ENCODE peak calls at places on chromosomes 13 and 19, in nine cellular contexts. O, F, M, X, W, N, P, D and R are unnamed samples.

GRCh38 chr19:48196933-48197665 is 26.6 kb downstream of the ZSWIM9 start:
- DNase-seq in O (no peak), F (no peak), M (no peak), X (no peak), W (peak; percentile 79), N (no peak), P (no peak), D (no peak), R (no peak)

GRCh38 chr19:2043864-2044708 is 7.0 kb downstream of the MKNK2 start:
- DNase-seq in O (no peak), F (no peak), M (no peak), X (no peak), W (no peak), N (no peak), P (no peak), D (no peak), R (peak; percentile 41)

GRCh38 chr19:8377598-8377997 is 12.6 kb upstream of the RAB11B start:
- DNase-seq in O (no peak), F (no peak), M (no peak), X (no peak), W (no peak), N (no peak), P (no peak), D (no peak), R (no peak)

GRCh38 chr19:40348961-40349507 is 539 bp downstream of the PLD3 start:
- DNase-seq in O (no peak), F (no peak), M (peak; percentile 3), X (no peak), W (peak; percentile 52), N (peak; percentile 65), P (peak; percentile 28), D (no peak), R (no peak)

GRCh38 chr13:57716295-57716694 is 84.8 kb downstream of the PCDH17 start:
- DNase-seq in O (no peak), F (no peak), M (no peak), X (no peak), W (no peak), N (no peak), P (no peak), D (no peak), R (no peak)

GRCh38 chr19:29845576-29846176 is 33.9 kb downstream of the CCNE1 start:
- DNase-seq in O (no peak), F (peak; percentile 18), M (no peak), X (no peak), W (peak; percentile 21), N (no peak), P (peak; percentile 53), D (peak; percentile 67), R (no peak)

GRCh38 chr13:43095771-43096719 is 72.7 kb downstream of the DNAJC15 start:
- DNase-seq in O (no peak), F (no peak), M (no peak), X (no peak), W (peak; percentile 45), N (peak; percentile 36), P (no peak), D (no peak), R (no peak)

GRCh38 chr13:109868583-109869311 is 82.4 kb upstream of the IRS2 start:
- DNase-seq in O (no peak), F (no peak), M (peak; percentile 53), X (no peak), W (no peak), N (peak; percentile 14), P (no peak), D (no peak), R (no peak)

GRCh38 chr19:49455729-49456128 is 2.7 kb downstream of the ALDH16A1 start:
- DNase-seq in O (no peak), F (no peak), M (no peak), X (no peak), W (peak; percentile 30), N (no peak), P (no peak), D (no peak), R (no peak)

GRCh38 chr13:75566658-75567057 is 17.1 kb downstream of the UCHL3 start:
- DNase-seq in O (no peak), F (no peak), M (no peak), X (no peak), W (peak; percentile 71), N (peak; percentile 68), P (no peak), D (no peak), R (no peak)

GRCh38 chr13:48403151-48403631 is 9.7 kb downstream of the LPAR6 start:
- DNase-seq in O (peak; percentile 24), F (no peak), M (no peak), X (no peak), W (peak; percentile 52), N (peak; percentile 63), P (no peak), D (no peak), R (peak; percentile 43)

GRCh38 chr19:46206176-46206575 is 23.4 kb upstream of the IGFL1 start:
- DNase-seq in O (no peak), F (no peak), M (no peak), X (no peak), W (no peak), N (no peak), P (no peak), D (no peak), R (no peak)

GRCh38 chr19:12801466-12802266 is at the start of the genes PRDX2 and THSD8:
- DNase-seq in O (peak; percentile 74), F (no peak), M (peak; percentile 82), X (peak; percentile 83), W (peak; percentile 85), N (peak; percentile 68), P (peak; percentile 83), D (peak; percentile 92), R (peak; percentile 92)

GRCh38 chr19:17352608-17353280 is 15.4 kb downstream of the GTPBP3 start:
- DNase-seq in O (no peak), F (no peak), M (no peak), X (no peak), W (peak; percentile 74), N (no peak), P (no peak), D (no peak), R (no peak)

GRCh38 chr19:35555301-35556005 is 8.0 kb downstream of the ATP4A start:
- DNase-seq in O (no peak), F (no peak), M (no peak), X (no peak), W (peak; percentile 26), N (peak; percentile 24), P (peak; percentile 69), D (no peak), R (no peak)

GRCh38 chr19:37227996-37228395 is 10.0 kb downstream of the ZNF383 start:
- DNase-seq in O (no peak), F (no peak), M (no peak), X (no peak), W (no peak), N (no peak), P (peak; percentile 46), D (no peak), R (no peak)

GRCh38 chr13:85828094-85828684 is 29.0 kb upstream of the SLITRK6 start:
- DNase-seq in O (no peak), F (no peak), M (peak; percentile 16), X (no peak), W (peak; percentile 38), N (peak; percentile 52), P (peak; percentile 16), D (no peak), R (peak; percentile 3)

GRCh38 chr19:51066393-51066792 is 1.5 kb upstream of the KLK13 start:
- DNase-seq in O (no peak), F (no peak), M (no peak), X (no peak), W (no peak), N (no peak), P (no peak), D (no peak), R (no peak)

GRCh38 chr13:110138009-110138699 is 168.8 kb downstream of the COL4A1 start:
- DNase-seq in O (peak; percentile 59), F (peak; percentile 48), M (peak; percentile 48), X (no peak), W (peak; percentile 56), N (peak; percentile 60), P (no peak), D (peak; percentile 86), R (peak; percentile 77)

GRCh38 chr19:3190921-3191805 is 5.4 kb downstream of the NCLN start:
- DNase-seq in O (no peak), F (no peak), M (no peak), X (no peak), W (no peak), N (no peak), P (no peak), D (no peak), R (peak; percentile 9)

GRCh38 chr13:73715114-73715909 is 418.9 kb downstream of the KLF12 start:
- DNase-seq in O (peak; percentile 61), F (peak; percentile 28), M (no peak), X (no peak), W (no peak), N (no peak), P (no peak), D (peak; percentile 72), R (peak; percentile 72)

GRCh38 chr19:27805848-27806247 is 1407.1 kb downstream of the UQCRFS1 start:
- DNase-seq in O (no peak), F (no peak), M (no peak), X (no peak), W (no peak), N (no peak), P (no peak), D (no peak), R (no peak)

GRCh38 chr13:33446821-33447481 is 161.4 kb upstream of the STARD13 start:
- DNase-seq in O (no peak), F (no peak), M (no peak), X (no peak), W (no peak), N (peak; percentile 39), P (no peak), D (no peak), R (no peak)

GRCh38 chr13:91400094-91400462 is 1.7 kb downstream of the GPC5 start:
- DNase-seq in O (no peak), F (no peak), M (no peak), X (no peak), W (no peak), N (no peak), P (no peak), D (no peak), R (no peak)

GRCh38 chr19:28234637-28235036 is 978.3 kb downstream of the UQCRFS1 start:
- DNase-seq in O (no peak), F (no peak), M (no peak), X (no peak), W (peak; percentile 50), N (no peak), P (no peak), D (no peak), R (no peak)

GRCh38 chr13:40665061-40665753 is 1.2 kb downstream of the FOXO1 start:
- DNase-seq in O (no peak), F (no peak), M (no peak), X (peak; percentile 51), W (no peak), N (no peak), P (no peak), D (peak; percentile 80), R (peak; percentile 66)

GRCh38 chr13:63999614-64000013 is 2584.0 kb upstream of the PCDH20 start:
- DNase-seq in O (no peak), F (no peak), M (no peak), X (no peak), W (no peak), N (no peak), P (no peak), D (no peak), R (no peak)

GRCh38 chr19:11699931-11700794 is 38.6 kb downstream of the ZNF823 start:
- DNase-seq in O (no peak), F (no peak), M (no peak), X (no peak), W (peak; percentile 57), N (peak; percentile 53), P (peak; percentile 33), D (no peak), R (no peak)

GRCh38 chr19:10760268-10760944 is 42.5 kb downstream of the DNM2 start:
- DNase-seq in O (no peak), F (peak; percentile 23), M (no peak), X (no peak), W (no peak), N (no peak), P (peak; percentile 26), D (no peak), R (peak; percentile 49)

GRCh38 chr13:44340508-44340907 is 33.1 kb upstream of the SERP2 start:
- DNase-seq in O (no peak), F (no peak), M (no peak), X (no peak), W (no peak), N (no peak), P (no peak), D (no peak), R (no peak)

GRCh38 chr19:1304197-1304924 is 18.7 kb downstream of the EFNA2 start:
- DNase-seq in O (no peak), F (no peak), M (no peak), X (no peak), W (no peak), N (no peak), P (no peak), D (no peak), R (no peak)